ENCODE peak calls at places on chromosomes 4 and X, in seven cellular contexts. O is coronary artery; W is LHCN-M2; J is activated T-helper 1 cell treated with anti-CD3 and anti-CD28 coated beads, Interleukin-2, amount 50 U/mL, for 16 hours; P is germinal center; I is iris pigment epithelial cell; U is substantia nigra. K is an unnamed sample.

GRCh38 chrX:15911729-15912550 is 57.3 kb upstream of the AP1S2 start:
- DNase-seq in J (no peak), O (no peak), W (peak), P (no peak), U (no peak), I (peak), K (no peak)

GRCh38 chr4:126405369-126405982 is 1090.7 kb downstream of the FAT4 start:
- DNase-seq in W (peak), U (no peak), P (no peak), O (no peak), I (peak), J (no peak), K (no peak)

GRCh38 chr4:128707864-128708263 is 101.6 kb upstream of the JADE1 start:
- DNase-seq in P (no peak), O (no peak), I (peak), W (peak), J (no peak), U (no peak), K (no peak)

GRCh38 chr4:146638801-146639351 is at the start of gene POU4F2:
- DNase-seq in U (no peak), O (no peak), W (no peak), J (no peak), I (peak), P (peak), K (no peak)

GRCh38 chr4:69832326-69833030 is 27.5 kb downstream of the SULT1E1 start:
- DNase-seq in W (no peak), O (no peak), J (no peak), U (no peak), P (no peak), I (no peak), K (no peak)

GRCh38 chr4:56937262-56937661 is 29.6 kb downstream of the REST start:
- DNase-seq in J (no peak), W (peak), U (no peak), I (peak), P (no peak), O (no peak), K (no peak)

GRCh38 chr4:148443550-148444295 is 1.5 kb upstream of the NR3C2 start:
- DNase-seq in J (peak), O (peak), I (peak), W (peak), U (no peak), P (peak), K (peak)

GRCh38 chr4:148007789-148008188 is 275.9 kb downstream of the ARHGAP10 start:
- DNase-seq in P (no peak), U (no peak), O (no peak), J (no peak), W (no peak), I (peak), K (no peak)

GRCh38 chr4:43837171-43837570 is 611.4 kb downstream of the KCTD8 start:
- DNase-seq in I (peak), W (no peak), P (no peak), O (no peak), J (no peak), U (no peak), K (no peak)

GRCh38 chrX:136065044-136065671 is 79.9 kb downstream of the SLC9A6 start:
- DNase-seq in U (no peak), O (no peak), P (no peak), W (peak), I (peak), J (no peak), K (peak)

GRCh38 chrX:81868979-81869378 is 667.1 kb downstream of the SH3BGRL start:
- DNase-seq in O (no peak), P (no peak), U (no peak), I (no peak), J (no peak), W (no peak), K (no peak)

GRCh38 chr4:41400296-41400695 is 137.7 kb upstream of the LIMCH1 start:
- DNase-seq in P (no peak), O (no peak), J (no peak), I (peak), W (no peak), U (no peak), K (no peak)

GRCh38 chr4:94332983-94333590 is 9.5 kb downstream of the HPGDS start:
- DNase-seq in O (no peak), P (no peak), J (no peak), U (no peak), W (peak), I (no peak), K (no peak)

GRCh38 chrX:17036172-17036961 is 89.9 kb downstream of the REPS2 start:
- DNase-seq in O (no peak), P (no peak), I (no peak), J (no peak), U (no peak), W (no peak), K (no peak)

GRCh38 chrX:12319012-12319519 is 180.8 kb downstream of the FRMPD4 start:
- DNase-seq in O (no peak), J (no peak), I (no peak), W (no peak), U (no peak), P (no peak), K (no peak)

GRCh38 chr4:26412381-26413372 is 77.6 kb downstream of the CCKAR start:
- DNase-seq in W (no peak), U (no peak), I (no peak), J (no peak), P (no peak), O (no peak), K (no peak)

GRCh38 chr4:164508836-164509235 is 245.1 kb upstream of the SMIM31 start:
- DNase-seq in O (no peak), I (peak), J (no peak), U (no peak), W (peak), P (no peak), K (no peak)

GRCh38 chr4:181234951-181235350 is 1008.3 kb upstream of the TENM3 start:
- DNase-seq in P (no peak), J (no peak), I (no peak), U (no peak), W (no peak), O (no peak), K (no peak)

GRCh38 chrX:106707771-106708454 is 18.6 kb upstream of the RNF128 start:
- DNase-seq in W (peak), P (no peak), I (peak), O (no peak), U (no peak), J (no peak), K (no peak)

GRCh38 chr4:127410644-127411043 is 222.1 kb upstream of the INTU start:
- DNase-seq in O (no peak), W (no peak), P (no peak), I (no peak), J (no peak), U (no peak), K (no peak)

GRCh38 chrX:114787016-114787415 is 203.1 kb downstream of the HTR2C start:
- DNase-seq in W (no peak), J (no peak), O (no peak), U (no peak), I (no peak), P (no peak), K (no peak)

GRCh38 chr4:53688186-53688790 is 97.0 kb upstream of the LNX1 start:
- DNase-seq in J (no peak), O (no peak), P (no peak), W (peak), U (no peak), I (peak), K (no peak)

GRCh38 chr4:86918539-86919072 is 16.2 kb upstream of the AFF1 start:
- DNase-seq in I (peak), O (no peak), W (peak), U (no peak), J (no peak), P (no peak), K (no peak)

GRCh38 chr4:121484633-121485032 is 103.8 kb upstream of the QRFPR start:
- DNase-seq in I (peak), W (peak), J (no peak), P (peak), U (no peak), O (no peak), K (no peak)

GRCh38 chr4:89551191-89551590 is 243.6 kb upstream of the GPRIN3 start:
- DNase-seq in W (no peak), U (no peak), J (no peak), O (no peak), I (no peak), P (no peak), K (no peak)

GRCh38 chr4:83024233-83024632 is 10.8 kb upstream of the COPS4 start:
- DNase-seq in U (no peak), O (no peak), W (peak), J (no peak), I (no peak), P (no peak), K (no peak)

GRCh38 chr4:116796022-116796421 is 289.4 kb downstream of the TRAM1L1 start:
- DNase-seq in P (no peak), J (no peak), U (no peak), W (no peak), O (no peak), I (no peak), K (no peak)

GRCh38 chr4:169243808-169244207 is 26.9 kb downstream of the SH3RF1 start:
- DNase-seq in I (peak), W (peak), U (no peak), J (no peak), P (no peak), O (no peak), K (no peak)

GRCh38 chr4:187480146-187481145 is 515.1 kb upstream of the ZFP42 start:
- DNase-seq in W (peak), P (no peak), O (no peak), I (peak), U (no peak), J (no peak), K (no peak)

GRCh38 chrX:23493941-23494374 is 159.3 kb downstream of the PTCHD1 start:
- DNase-seq in W (peak), I (peak), J (no peak), O (no peak), U (no peak), P (no peak), K (no peak)

GRCh38 chrX:116667346-116667745 is 204.6 kb upstream of the CT83 start:
- DNase-seq in O (no peak), P (no peak), U (no peak), J (no peak), W (no peak), I (no peak), K (no peak)

GRCh38 chr4:52511825-52512224 is 147.3 kb downstream of the USP46 start:
- DNase-seq in O (no peak), J (no peak), U (no peak), W (no peak), P (no peak), I (no peak), K (no peak)

GRCh38 chrX:47358387-47359065 is 11.9 kb upstream of the ZNF157 start:
- DNase-seq in W (no peak), P (no peak), U (no peak), J (no peak), I (peak), O (no peak), K (peak)

K was measured in CD4-positive, alpha-beta T cell.